ENCODE peak calls at places on chromosomes 5 and 9, in five cellular contexts. S is transverse colon, L is right lobe of liver, X is H1, U is sigmoid colon. O is an unnamed sample.

GRCh38 chr5:33041586-33041985 is 330.5 kb downstream of the NPR3 start:
- DNase-seq in S (no peak), L (no peak), X (no peak), U (no peak), O (no peak)

GRCh38 chr9:2199999-2200796 is 185.1 kb downstream of the SMARCA2 start:
- DNase-seq in S (no peak), L (no peak), X (no peak), U (no peak), O (no peak)

GRCh38 chr5:40623480-40624420 is 56.0 kb upstream of the PTGER4 start:
- DNase-seq in S (peak; percentile 26), L (no peak), X (no peak), U (no peak), O (no peak)

GRCh38 chr9:29212590-29213373 is 1639.5 kb upstream of the C9orf72 start:
- DNase-seq in S (no peak), L (peak; percentile 35), X (no peak), U (no peak), O (peak; percentile 21)

GRCh38 chr9:447230-448025 is 232.8 kb downstream of the DOCK8 start:
- DNase-seq in S (peak; percentile 44), L (no peak), X (no peak), U (no peak), O (no peak)

GRCh38 chr5:136714286-136714685 is 348.9 kb upstream of the TRPC7 start:
- DNase-seq in S (no peak), L (no peak), X (no peak), U (no peak), O (no peak)

GRCh38 chr5:14917719-14918118 is 46.1 kb upstream of the ANKH start:
- DNase-seq in S (no peak), L (no peak), X (no peak), U (no peak), O (no peak)

GRCh38 chr5:78659114-78659513 is 10.5 kb upstream of the LHFPL2 start:
- DNase-seq in S (no peak), L (no peak), X (no peak), U (no peak), O (no peak)

GRCh38 chr5:77337716-77338115 is 127.2 kb downstream of the PDE8B start:
- DNase-seq in S (no peak), L (no peak), X (no peak), U (no peak), O (no peak)

GRCh38 chr9:114953016-114953415 is 22.6 kb upstream of the TNFSF8 start:
- DNase-seq in S (no peak), L (no peak), X (no peak), U (no peak), O (no peak)

GRCh38 chr9:97441729-97442128 is 29.8 kb downstream of the TDRD7 start:
- DNase-seq in S (no peak), L (no peak), X (no peak), U (no peak), O (no peak)

GRCh38 chr5:1167728-1168709 is 33.4 kb upstream of the SLC6A19 start:
- DNase-seq in S (peak; percentile 78), L (peak; percentile 71), X (no peak), U (peak; percentile 80), O (peak; percentile 84)

DNA sequence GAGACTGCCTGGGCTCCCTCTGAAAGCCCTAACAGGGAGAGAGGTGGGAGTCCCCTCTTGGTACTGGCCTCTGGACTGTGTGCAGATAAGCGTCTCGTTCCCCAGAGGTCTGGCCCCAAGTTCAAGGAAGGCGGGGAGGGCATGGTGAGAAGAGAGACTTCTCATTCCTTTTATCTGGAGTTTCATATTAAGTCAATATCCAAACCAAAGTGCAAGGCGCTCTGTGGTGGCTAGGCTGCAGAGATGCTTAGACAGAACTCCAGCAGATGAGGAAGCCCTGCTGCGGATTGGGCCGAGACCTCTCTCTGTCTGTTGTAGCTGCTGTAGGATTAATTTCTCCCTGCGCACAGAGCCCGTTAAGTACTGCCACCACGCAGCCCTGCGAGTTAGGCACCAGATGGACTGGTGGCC is 16.0 kb downstream of the MVB12B start:
- DNase-seq in S (no peak), L (no peak), X (no peak), U (no peak), O (no peak)
- TF ChIP-seq POLR2A in S (no peak), L (no peak), X (no peak), U (no peak), O (no peak)

GRCh38 chr5:157745041-157745456 is 1.5 kb downstream of the LSM11 start:
- DNase-seq in S (no peak), L (no peak), X (no peak), U (no peak), O (no peak)

GRCh38 chr5:157744055-157745011 is 821 bp downstream of the LSM11 start:
- DNase-seq in S (peak; percentile 23), L (peak; percentile 73), X (no peak), U (no peak), O (peak; percentile 26)

GRCh38 chr5:157740211-157740610 is 3.3 kb upstream of the LSM11 start:
- DNase-seq in S (no peak), L (no peak), X (no peak), U (no peak), O (no peak)

GRCh38 chr5:157747173-157747758 is 3.8 kb downstream of the LSM11 start:
- DNase-seq in S (no peak), L (no peak), X (no peak), U (no peak), O (no peak)

DNA sequence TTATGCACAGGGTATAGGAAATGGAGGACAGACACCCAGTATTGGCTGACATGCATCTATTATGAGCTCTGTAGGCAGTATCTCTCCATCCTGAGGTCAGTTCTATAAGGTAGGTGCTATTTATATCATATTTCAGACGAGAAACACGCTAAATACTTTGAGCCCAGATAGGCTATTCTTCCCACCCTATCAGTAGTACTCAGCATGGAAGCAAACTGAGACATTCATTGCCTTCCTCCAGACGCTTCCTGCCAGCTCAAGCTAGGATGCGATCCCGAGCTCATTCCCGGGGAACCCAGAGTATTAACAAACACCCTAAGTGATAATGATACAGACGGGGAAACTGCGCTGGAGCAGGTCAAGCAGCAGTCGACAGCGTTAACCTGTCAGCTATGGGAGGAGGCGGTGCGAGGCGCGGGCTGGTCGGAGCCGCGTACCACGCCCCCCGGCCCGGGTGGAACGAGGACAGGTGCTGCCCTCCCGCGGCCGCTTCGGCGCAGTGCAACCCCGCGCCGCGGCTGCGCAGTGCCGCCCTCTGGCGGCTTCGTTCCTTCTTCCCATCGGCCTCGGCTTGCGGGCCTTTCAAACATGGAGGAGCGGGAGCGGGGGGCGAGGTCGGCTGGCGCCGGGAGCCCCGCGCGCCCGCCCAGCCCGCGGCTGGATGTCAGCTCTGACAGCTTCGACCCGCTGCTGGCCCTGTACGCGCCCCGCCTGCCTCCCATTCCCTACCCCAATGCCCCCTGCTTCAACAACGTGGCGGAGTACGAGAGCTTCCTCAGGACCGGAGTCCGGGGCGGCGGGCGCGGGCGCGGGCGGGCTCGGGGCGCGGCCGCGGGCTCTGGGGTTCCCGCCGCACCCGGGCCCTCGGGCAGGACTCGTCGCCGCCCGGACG is at the start of gene LSM11:
- DNase-seq in S (peak; percentile 93), L (peak; percentile 92), X (peak; percentile 69), U (peak; percentile 93), O (peak; percentile 94)
- TF ChIP-seq POLR2A in S (peak; percentile 37), L (no peak), X (peak; percentile 19), U (no peak), O (peak; percentile 38)

GRCh38 chr9:127771570-127772189 is 6.8 kb downstream of the SH2D3C start:
- DNase-seq in S (no peak), L (no peak), X (no peak), U (no peak), O (no peak)

GRCh38 chr9:127769101-127769500 is 9.4 kb downstream of the SH2D3C start:
- DNase-seq in S (no peak), L (no peak), X (no peak), U (no peak), O (no peak)

GRCh38 chr9:127772603-127773002 is 5.9 kb downstream of the SH2D3C start:
- DNase-seq in S (no peak), L (no peak), X (no peak), U (no peak), O (no peak)

GRCh38 chr9:127769985-127770904 is 8.2 kb downstream of the SH2D3C start:
- DNase-seq in S (no peak), L (peak; percentile 57), X (no peak), U (no peak), O (no peak)

DNA sequence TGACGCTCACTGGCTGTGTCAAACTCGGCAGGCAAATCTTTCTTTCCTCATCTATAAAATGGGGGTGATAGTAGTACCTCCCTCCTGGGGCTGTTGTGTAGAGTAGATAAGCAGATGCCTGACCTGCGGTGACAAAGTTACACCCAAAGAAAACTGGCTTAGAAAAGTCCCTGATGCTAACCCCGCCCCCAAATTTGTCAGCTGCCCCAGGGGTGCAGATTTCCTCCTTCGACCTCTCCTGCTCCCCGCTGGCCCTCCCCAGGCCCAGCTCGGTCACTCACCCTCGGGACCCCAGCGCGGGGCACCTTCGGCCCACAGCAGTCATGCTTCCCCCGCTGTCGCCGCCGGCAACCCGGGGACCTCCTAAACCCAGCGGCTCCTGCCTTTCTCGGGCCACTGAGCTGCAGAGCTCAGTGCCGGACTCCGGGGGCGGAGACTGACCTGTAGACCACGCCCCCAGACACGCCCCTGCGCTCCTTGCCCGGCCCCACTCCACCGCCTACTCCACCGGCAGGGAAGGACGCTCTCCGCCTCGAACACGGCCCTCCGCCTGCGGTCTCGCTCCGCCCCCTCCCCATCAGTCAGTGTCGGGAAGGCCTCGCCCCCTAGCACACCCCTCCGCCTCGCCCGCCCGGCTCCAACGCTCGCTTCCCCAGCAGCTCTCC is 7.4 kb downstream of the SH2D3C start:
- DNase-seq in S (peak; percentile 99), L (peak; percentile 100), X (peak; percentile 97), U (peak; percentile 99), O (peak; percentile 99)
- TF ChIP-seq POLR2A in S (peak; percentile 36), L (peak; percentile 59), X (no peak), U (no peak), O (peak; percentile 36)

GRCh38 chr5:163506726-163507125 is 1.3 kb downstream of the MAT2B start:
- DNase-seq in S (no peak), L (no peak), X (no peak), U (no peak), O (no peak)

GRCh38 chr5:163504091-163504931 is 1.1 kb upstream of the MAT2B start:
- DNase-seq in S (peak; percentile 60), L (peak; percentile 76), X (no peak), U (peak; percentile 76), O (peak; percentile 59)

GRCh38 chr5:163503106-163504090 is 2.0 kb upstream of the MAT2B start:
- DNase-seq in S (peak; percentile 70), L (peak; percentile 72), X (peak; percentile 80), U (peak; percentile 82), O (peak; percentile 53)

GRCh38 chr5:163505049-163505474 is 357 bp upstream of the MAT2B start:
- DNase-seq in S (no peak), L (no peak), X (no peak), U (no peak), O (no peak)

DNA sequence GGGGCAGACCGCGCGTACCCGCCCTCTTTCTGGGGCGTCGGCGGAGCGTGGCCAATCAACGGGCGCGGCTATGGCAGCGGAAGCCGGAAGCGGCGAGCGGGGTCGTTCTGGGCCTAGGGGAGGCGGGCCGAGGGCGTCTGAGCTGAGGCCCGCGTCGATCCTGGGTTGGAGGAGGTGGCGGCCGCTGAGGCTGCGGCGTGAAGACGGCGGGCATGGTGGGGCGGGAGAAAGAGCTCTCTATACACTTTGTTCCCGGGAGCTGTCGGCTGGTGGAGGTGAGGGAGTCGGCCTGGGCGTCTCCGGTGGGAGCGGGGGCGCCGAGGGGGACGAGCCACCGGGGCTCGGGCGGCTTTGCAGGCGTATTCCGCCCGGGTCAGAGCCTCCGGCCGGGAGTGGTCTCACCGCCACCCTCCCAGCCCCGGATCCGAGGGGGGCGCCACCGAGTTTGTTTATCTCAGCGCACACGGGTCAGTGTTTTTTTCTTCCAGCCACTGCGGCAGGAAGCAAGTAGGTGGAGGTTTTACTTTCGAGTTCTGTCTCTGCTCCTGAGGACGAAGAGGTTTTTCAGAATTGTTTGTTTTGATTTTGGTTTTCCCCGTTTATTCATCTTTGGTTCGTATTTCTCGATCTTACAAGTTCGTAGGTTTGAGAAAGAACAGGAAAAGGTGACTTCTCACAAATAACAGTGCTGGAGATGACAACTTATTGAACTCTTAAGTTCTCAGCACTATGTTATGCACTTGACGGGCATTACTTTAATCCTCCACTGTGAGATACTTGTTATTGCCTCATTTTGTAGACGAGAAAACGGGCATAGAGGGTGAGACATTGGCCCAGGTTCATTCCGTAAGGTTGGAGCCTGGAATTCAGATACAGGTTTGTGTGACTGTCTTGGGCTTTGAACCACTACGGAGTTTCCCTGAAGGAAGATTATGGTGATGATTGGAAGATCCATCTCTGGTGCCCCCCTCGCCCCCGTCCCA is at the start of gene MAT2B:
- DNase-seq in S (peak; percentile 97), L (peak; percentile 98), X (peak; percentile 73), U (peak; percentile 97), O (peak; percentile 95)
- TF ChIP-seq POLR2A in S (peak; percentile 98), L (peak; percentile 96), X (peak; percentile 83), U (peak; percentile 83), O (peak; percentile 97)

O was measured in body of pancreas.